ENCODE peak calls at places on chromosomes 3 and 15, in six cellular contexts. Z, O, G, M, T and V are unnamed samples.
A peak's percentile ranks its signal among the peaks of the same experiment; 100 is the strongest.

GRCh38 chr15:89379818-89380217 is 45.2 kb upstream of the POLG start:
- DNase-seq in T (no peak), Z (no peak), M (peak; percentile 23), O (no peak), G (no peak), V (no peak)

GRCh38 chr3:123180791-123181190 is 21.0 kb upstream of the SEC22A start:
- DNase-seq in G (no peak), M (no peak), O (no peak), T (no peak), Z (no peak), V (no peak)

GRCh38 chr3:127851899-127852298 is 29.6 kb upstream of the MGLL start:
- DNase-seq in Z (no peak), G (no peak), M (peak; percentile 37), T (no peak), O (no peak), V (no peak)

GRCh38 chr15:38072507-38073277 is 138.3 kb downstream of the TMCO5A start:
- DNase-seq in G (no peak), T (peak; percentile 73), Z (peak; percentile 70), O (peak; percentile 41), M (peak; percentile 96), V (peak; percentile 44)

GRCh38 chr3:100207886-100208285 is 52.9 kb upstream of the TBC1D23 start:
- DNase-seq in G (no peak), M (no peak), T (no peak), O (no peak), Z (no peak), V (no peak)

GRCh38 chr3:66431494-66431893 is 69.3 kb downstream of the LRIG1 start:
- DNase-seq in O (no peak), T (no peak), G (no peak), M (no peak), Z (no peak), V (no peak)

GRCh38 chr3:157508461-157508860 is 5.2 kb upstream of the VEPH1 start:
- DNase-seq in Z (no peak), G (no peak), T (no peak), O (no peak), M (no peak), V (no peak)

GRCh38 chr3:149377408-149378111 is at the start of gene TM4SF1:
- DNase-seq in Z (no peak), O (peak; percentile 80), G (no peak), M (no peak), T (peak; percentile 66), V (peak; percentile 67)

GRCh38 chr3:140224307-140224706 is 289.3 kb downstream of the CLSTN2 start:
- DNase-seq in O (no peak), G (no peak), Z (no peak), T (no peak), M (no peak), V (no peak)

GRCh38 chr15:74315626-74316025 is 51.8 kb downstream of the CYP11A1 start:
- DNase-seq in Z (peak; percentile 65), O (no peak), G (peak; percentile 27), M (no peak), T (no peak), V (no peak)

GRCh38 chr3:182735672-182736071 is 57.6 kb upstream of the ATP11B start:
- DNase-seq in M (no peak), O (peak; percentile 38), Z (no peak), G (no peak), T (no peak), V (no peak)

GRCh38 chr3:132980102-132980501 is 58.1 kb upstream of the TMEM108 start:
- DNase-seq in M (no peak), G (no peak), T (no peak), Z (no peak), O (no peak), V (no peak)

GRCh38 chr15:93072440-93073394 is 16.3 kb downstream of the RGMA start:
- DNase-seq in Z (no peak), O (peak; percentile 74), T (peak; percentile 65), G (no peak), M (peak; percentile 96), V (peak; percentile 88)

GRCh38 chr3:111605016-111605415 is 9.9 kb upstream of the ZBED2 start:
- DNase-seq in M (no peak), T (no peak), O (no peak), G (no peak), Z (no peak), V (no peak)

GRCh38 chr15:84898761-84899160 is 14.3 kb downstream of the SLC28A1 start:
- DNase-seq in M (no peak), O (no peak), Z (no peak), G (no peak), T (no peak), V (no peak)

GRCh38 chr3:40930131-40930538 is 269.2 kb upstream of the CTNNB1 start:
- DNase-seq in G (no peak), T (no peak), M (no peak), O (no peak), Z (no peak), V (no peak)

GRCh38 chr15:25731411-25731810 is 131.7 kb downstream of the ATP10A start:
- DNase-seq in Z (no peak), T (no peak), O (no peak), M (no peak), G (no peak), V (no peak)

GRCh38 chr3:49625971-49626640 is 48.0 kb upstream of the APEH start:
- DNase-seq in M (no peak), O (no peak), T (no peak), Z (no peak), G (no peak), V (no peak)

GRCh38 chr3:12841970-12842328 is 584 bp upstream of the RPL32 start:
- DNase-seq in T (no peak), O (no peak), M (no peak), G (no peak), Z (no peak), V (no peak)